ENCODE peak calls at places on chromosomes 3 and 15, in five cellular contexts. P, L, E, F and N are unnamed samples.
A peak's percentile ranks its signal among the peaks of the same experiment; 100 is the strongest.

GRCh38 chr3:12280333-12280732 is 8.5 kb upstream of the PPARG start:
- DNase-seq in P (no peak), L (no peak), E (no peak), F (no peak), N (no peak)

GRCh38 chr3:124620600-124621063 is 109.6 kb upstream of the UMPS start:
- DNase-seq in P (peak; percentile 29), L (peak; percentile 26), E (no peak), F (no peak), N (peak; percentile 36)

GRCh38 chr3:190183121-190183520 is 62.4 kb upstream of the P3H2 start:
- DNase-seq in P (peak; percentile 98), L (no peak), E (no peak), F (peak; percentile 40), N (peak; percentile 54)

GRCh38 chr3:30465454-30465853 is 140.9 kb upstream of the TGFBR2 start:
- DNase-seq in P (no peak), L (no peak), E (no peak), F (no peak), N (no peak)

GRCh38 chr15:82664021-82664420 is 16.9 kb upstream of the CPEB1 start:
- DNase-seq in P (no peak), L (no peak), E (no peak), F (no peak), N (no peak)

GRCh38 chr3:177561365-177561764 is 364.1 kb upstream of the TBL1XR1 start:
- DNase-seq in P (no peak), L (no peak), E (no peak), F (no peak), N (no peak)

GRCh38 chr3:127135241-127136023 is 57.5 kb upstream of the PRR23E start:
- DNase-seq in P (peak; percentile 42), L (no peak), E (no peak), F (no peak), N (no peak)

GRCh38 chr15:70788114-70789049 is 25.0 kb upstream of the UACA start:
- DNase-seq in P (peak; percentile 83), L (no peak), E (no peak), F (no peak), N (no peak)

GRCh38 chr3:158261371-158261991 is 151.6 kb downstream of the RSRC1 start:
- DNase-seq in P (no peak), L (no peak), E (no peak), F (no peak), N (no peak)

GRCh38 chr15:71735013-71735757 is 75.2 kb upstream of the NR2E3 start:
- DNase-seq in P (no peak), L (no peak), E (no peak), F (no peak), N (no peak)

GRCh38 chr3:182028081-182028480 is 316.4 kb downstream of the SOX2 start:
- DNase-seq in P (peak; percentile 76), L (no peak), E (no peak), F (no peak), N (no peak)

GRCh38 chr15:55110446-55110845 is 86.3 kb downstream of the RSL24D1 start:
- DNase-seq in P (no peak), L (peak; percentile 5), E (no peak), F (no peak), N (no peak)

GRCh38 chr15:28996289-28996688 is 110.5 kb downstream of the APBA2 start:
- DNase-seq in P (no peak), L (no peak), E (no peak), F (no peak), N (no peak)

GRCh38 chr3:191376742-191377141 is 46.4 kb upstream of the UTS2B start:
- DNase-seq in P (peak; percentile 73), L (no peak), E (no peak), F (no peak), N (no peak)

GRCh38 chr3:112043621-112044201 is 9.2 kb downstream of the TMPRSS7 start:
- DNase-seq in P (peak; percentile 73), L (peak; percentile 59), E (peak; percentile 14), F (no peak), N (peak; percentile 54)

GRCh38 chr3:188191460-188191859 is 37.5 kb downstream of the LPP start:
- DNase-seq in P (no peak), L (no peak), E (no peak), F (no peak), N (no peak)

GRCh38 chr3:41202834-41203345 is 3.6 kb downstream of the CTNNB1 start:
- DNase-seq in P (peak; percentile 59), L (peak; percentile 13), E (no peak), F (no peak), N (no peak)

GRCh38 chr3:14203521-14204079 is 25.0 kb downstream of the LSM3 start:
- DNase-seq in P (peak; percentile 75), L (peak; percentile 64), E (peak; percentile 69), F (no peak), N (peak; percentile 77)

GRCh38 chr3:187920871-187921270 is 175.6 kb upstream of the BCL6 start:
- DNase-seq in P (peak; percentile 47), L (no peak), E (no peak), F (no peak), N (no peak)

GRCh38 chr3:67384790-67385397 is 269.5 kb downstream of the SUCLG2 start:
- DNase-seq in P (peak; percentile 40), L (peak; percentile 18), E (no peak), F (no peak), N (peak; percentile 52)

GRCh38 chr3:165643433-165643824 is 193.8 kb downstream of the BCHE start:
- DNase-seq in P (peak; percentile 78), L (peak; percentile 41), E (no peak), F (no peak), N (no peak)

GRCh38 chr15:36579792-36580431 is 486 bp downstream of the CDIN1 start:
- DNase-seq in P (no peak), L (no peak), E (no peak), F (no peak), N (peak; percentile 45)

GRCh38 chr3:81744366-81744765 is 17.1 kb downstream of the GBE1 start:
- DNase-seq in P (peak; percentile 97), L (no peak), E (no peak), F (no peak), N (no peak)

GRCh38 chr15:72118400-72118978 is at the start of gene SENP8:
- DNase-seq in P (no peak), L (no peak), E (no peak), F (no peak), N (peak; percentile 77)

GRCh38 chr3:117523407-117523806 is 813.8 kb downstream of the TUSC7 start:
- DNase-seq in P (no peak), L (no peak), E (no peak), F (no peak), N (no peak)

GRCh38 chr15:94375997-94376396 is 144.6 kb downstream of the MCTP2 start:
- DNase-seq in P (no peak), L (no peak), E (no peak), F (no peak), N (no peak)

GRCh38 chr15:41772720-41773331 is 1.5 kb upstream of the MAPKBP1 start:
- DNase-seq in P (peak; percentile 58), L (peak; percentile 27), E (peak; percentile 54), F (peak; percentile 28), N (peak; percentile 68)

GRCh38 chr3:11808231-11808630 is 38.5 kb downstream of the TAMM41 start:
- DNase-seq in P (no peak), L (no peak), E (no peak), F (no peak), N (no peak)

GRCh38 chr15:90664650-90665287 is 52.4 kb upstream of the BLM start:
- DNase-seq in P (peak; percentile 48), L (no peak), E (no peak), F (peak; percentile 77), N (no peak)

GRCh38 chr3:4334548-4334947 is 31.4 kb downstream of the SETMAR start:
- DNase-seq in P (no peak), L (no peak), E (no peak), F (no peak), N (no peak)
- TF ChIP-seq CTCF in P (peak; percentile 13), L (no peak), E (no peak), F (peak; percentile 20), N (no peak)

GRCh38 chr3:52044869-52045616 is 11.3 kb downstream of the DUSP7 start:
- DNase-seq in P (no peak), L (no peak), E (no peak), F (no peak), N (no peak)
- TF ChIP-seq CTCF in P (no peak), L (no peak), E (no peak), F (peak; percentile 16), N (no peak)

GRCh38 chr3:10693457-10693856 is 122.6 kb upstream of the SLC6A11 start:
- DNase-seq in P (no peak), L (no peak), E (no peak), F (no peak), N (no peak)
- TF ChIP-seq CTCF in P (no peak), L (no peak), E (no peak), F (peak; percentile 20), N (no peak)

GRCh38 chr15:101296418-101297405 is 1.7 kb upstream of the SNRPA1 start:
- DNase-seq in P (no peak), L (no peak), E (no peak), F (no peak), N (no peak)

GRCh38 chr15:101295607-101296225 is 668 bp upstream of the SNRPA1 start:
- DNase-seq in P (peak; percentile 27), L (no peak), E (no peak), F (no peak), N (no peak)

GRCh38 chr15:101293122-101293521 is 1.9 kb downstream of the SNRPA1 start:
- DNase-seq in P (no peak), L (no peak), E (no peak), F (no peak), N (no peak)

GRCh38 chr15:101288905-101289513 is 6.0 kb downstream of the SNRPA1 start:
- DNase-seq in P (no peak), L (peak; percentile 36), E (no peak), F (no peak), N (peak; percentile 45)

DNA sequence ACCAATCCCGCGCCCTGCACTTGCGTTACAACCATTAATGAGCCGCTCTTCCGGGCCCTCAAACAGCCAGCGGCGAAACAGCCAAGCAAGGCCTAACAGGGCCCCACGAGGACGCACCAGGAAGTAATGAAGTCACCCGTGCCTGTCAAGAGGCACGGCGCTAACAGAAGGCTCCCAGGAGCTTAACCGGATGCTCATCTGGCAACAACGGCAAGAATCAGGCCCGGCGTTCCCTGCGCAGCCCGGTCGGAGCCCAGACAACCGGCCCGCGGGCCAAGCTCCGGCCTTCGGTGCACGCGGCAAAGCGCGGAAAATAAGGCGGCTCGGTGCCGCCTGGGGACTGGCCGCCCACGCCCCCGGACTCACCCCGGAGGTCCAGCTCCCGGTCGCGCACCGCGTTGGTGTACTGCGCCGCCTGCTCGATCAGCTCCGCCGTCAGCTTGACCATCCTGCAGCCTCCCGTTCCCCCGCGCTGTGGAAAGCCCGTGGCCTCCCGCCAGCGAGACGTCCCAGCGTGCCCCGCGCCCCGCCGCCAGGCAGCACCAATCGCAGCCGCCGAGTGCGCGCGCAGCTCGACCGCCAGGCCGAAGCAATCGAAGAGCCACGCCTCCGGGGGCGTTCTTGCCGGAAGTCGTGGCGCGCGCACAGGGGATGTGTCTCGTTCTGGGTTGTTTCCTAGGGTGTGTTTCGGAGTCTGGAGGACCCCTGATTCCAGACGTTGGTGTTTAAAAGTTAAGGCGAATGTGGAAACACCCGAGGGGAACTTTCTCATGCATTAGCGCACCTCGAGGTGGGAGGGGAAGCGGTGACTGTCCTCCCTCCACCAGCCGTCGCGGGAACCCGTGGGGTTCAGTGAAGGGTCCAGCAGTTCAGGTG is at the start of gene SNRPA1:
- DNase-seq in P (peak; percentile 96), L (peak; percentile 99), E (peak; percentile 96), F (peak; percentile 97), N (peak; percentile 98)
- TF ChIP-seq CTCF in P (no peak), L (no peak), E (peak; percentile 29), F (no peak), N (no peak)